ENCODE peak calls at places on chromosomes 4 and X, in ten cellular contexts. U is stomach, J is HCT116, N is gastrocnemius medialis, D is Peyer's patch, P is tibial nerve, V is body of pancreas, I is esophagus squamous epithelium, B is heart left ventricle, G is spleen. A is an unnamed sample.
A peak's percentile ranks its signal among the peaks of the same experiment; 100 is the strongest.

GRCh38 chrX:124594017-124594651 is 247.8 kb downstream of the SH2D1A start:
- DNase-seq in B (no peak), I (no peak), N (no peak), J (no peak), P (no peak), D (no peak), G (no peak), V (no peak), U (no peak), A (peak; percentile 15)

GRCh38 chr4:81493895-81494490 is 22.3 kb upstream of the RASGEF1B start:
- DNase-seq in I (no peak), V (no peak), D (no peak), B (no peak), N (no peak), G (no peak), U (no peak), J (no peak), P (no peak), A (no peak)

GRCh38 chrX:55014897-55015299 is 14.7 kb downstream of the APEX2 start:
- DNase-seq in I (no peak), P (no peak), B (no peak), U (no peak), V (no peak), D (no peak), G (no peak), N (no peak), J (no peak), A (no peak)

GRCh38 chrX:115940888-115941332 is 229.6 kb upstream of the AGTR2 start:
- DNase-seq in P (no peak), N (peak; percentile 19), B (no peak), D (peak; percentile 89), U (peak; percentile 88), I (no peak), G (no peak), J (no peak), V (peak; percentile 92), A (no peak)

GRCh38 chr4:117777721-117778120 is 256.6 kb upstream of the NDST3 start:
- DNase-seq in U (no peak), N (no peak), J (no peak), D (no peak), B (no peak), V (no peak), I (no peak), G (no peak), P (no peak), A (no peak)

GRCh38 chr4:1323635-1324442 is 23.2 kb upstream of the UVSSA start:
- DNase-seq in P (no peak), D (no peak), B (no peak), N (no peak), I (no peak), V (no peak), J (peak; percentile 63), G (peak; percentile 27), U (no peak), A (no peak)

GRCh38 chr4:139076016-139076744 is 60.6 kb downstream of the NOCT start:
- DNase-seq in G (no peak), I (no peak), B (no peak), N (no peak), D (no peak), V (no peak), P (no peak), J (no peak), U (no peak), A (no peak)

GRCh38 chr4:11628093-11628725 is 199.5 kb upstream of the HS3ST1 start:
- DNase-seq in J (peak; percentile 81), V (no peak), G (no peak), P (no peak), B (no peak), U (no peak), N (no peak), I (no peak), D (no peak), A (no peak)

GRCh38 chr4:37758226-37758625 is 68.3 kb upstream of the PGM2 start:
- DNase-seq in U (no peak), B (no peak), J (no peak), V (peak; percentile 35), G (no peak), P (peak; percentile 58), I (no peak), N (no peak), D (no peak), A (no peak)

GRCh38 chr4:189912170-189912569 is 28.5 kb upstream of the FRG1 start:
- DNase-seq in P (no peak), B (no peak), V (no peak), J (no peak), U (no peak), D (no peak), I (no peak), N (no peak), G (no peak), A (no peak)

GRCh38 chr4:131603705-131604104 is 1545.4 kb upstream of the PCDH10 start:
- DNase-seq in U (no peak), D (no peak), P (no peak), N (no peak), J (no peak), I (no peak), V (no peak), G (no peak), B (no peak), A (no peak)

GRCh38 chr4:40838742-40839141 is 89.0 kb downstream of the NSUN7 start:
- DNase-seq in P (no peak), I (no peak), N (no peak), B (no peak), G (no peak), J (no peak), U (no peak), V (no peak), D (no peak), A (no peak)

GRCh38 chr4:40840255-40840984 is 90.7 kb downstream of the NSUN7 start:
- DNase-seq in U (no peak), N (no peak), G (no peak), V (no peak), B (no peak), J (no peak), P (no peak), D (no peak), I (no peak), A (no peak)

GRCh38 chr4:40833212-40833611 is 83.5 kb downstream of the NSUN7 start:
- DNase-seq in B (no peak), J (no peak), G (no peak), U (no peak), V (no peak), D (no peak), I (no peak), N (no peak), P (no peak), A (peak; percentile 4)

GRCh38 chr4:40840985-40841571 is 91.3 kb downstream of the NSUN7 start:
- DNase-seq in P (peak; percentile 76), V (peak; percentile 55), N (peak; percentile 77), G (peak; percentile 90), J (peak; percentile 71), I (no peak), B (peak; percentile 63), U (peak; percentile 74), D (peak; percentile 93), A (peak; percentile 94)

DNA sequence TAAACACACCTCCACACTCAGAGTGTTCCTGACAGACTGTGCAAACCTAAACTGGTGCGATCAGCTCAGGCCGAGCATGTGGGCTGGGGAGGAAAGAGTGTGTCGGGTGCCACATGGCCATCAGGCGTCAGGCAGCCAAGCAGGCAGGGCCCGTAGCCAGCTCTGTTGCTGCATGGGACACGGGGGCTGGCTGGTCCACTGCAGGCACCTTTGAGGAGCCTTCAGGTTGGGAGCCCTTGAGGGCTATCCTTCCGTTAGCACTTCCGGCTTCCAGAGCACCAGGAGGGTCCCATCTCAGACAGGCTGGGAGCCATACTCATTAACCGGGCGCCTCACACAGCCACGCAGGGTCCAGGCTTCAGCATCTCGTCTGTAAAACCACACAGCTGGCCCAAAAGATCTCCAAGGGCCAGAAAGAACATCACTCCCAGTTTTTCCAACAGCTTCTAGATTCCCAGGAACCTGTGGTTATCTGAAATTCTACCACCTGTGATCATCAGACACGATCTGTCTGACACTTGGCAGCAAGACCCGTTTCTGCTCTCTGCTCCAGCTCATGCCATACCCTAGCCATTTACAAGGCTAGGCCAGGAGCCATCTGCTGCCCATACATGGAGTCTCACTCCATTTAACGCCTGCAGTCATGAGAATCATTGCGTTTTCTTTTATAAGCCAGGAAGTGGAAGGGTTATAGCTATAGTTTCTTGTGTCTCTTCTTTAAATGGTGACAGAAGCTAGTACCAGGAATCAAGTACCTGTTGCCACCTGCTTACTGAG is 87.5 kb downstream of the NSUN7 start:
- DNase-seq in V (no peak), J (no peak), N (peak; percentile 41), P (no peak), I (no peak), B (peak; percentile 31), G (no peak), U (no peak), D (no peak), A (peak; percentile 1)
- H3K27ac ChIP-seq in V (no peak overlapping the region), J (no peak overlapping the region), N (peak overlapping the region; percentile 55), P (no peak overlapping the region), I (no peak overlapping the region), B (peak overlapping the region; percentile 38), G (no peak overlapping the region), U (no peak overlapping the region), D (no peak overlapping the region), A (no peak overlapping the region)

GRCh38 chrX:152177497-152178269 is 39.3 kb upstream of the MAGEA10 start:
- DNase-seq in V (no peak), U (no peak), B (no peak), P (no peak), J (no peak), G (no peak), I (no peak), N (no peak), D (no peak), A (no peak)

GRCh38 chrX:152177052-152177451 is 38.7 kb upstream of the MAGEA10 start:
- DNase-seq in J (no peak), P (no peak), G (no peak), D (no peak), U (no peak), V (no peak), B (no peak), N (no peak), I (no peak), A (no peak)
- TF ChIP-seq POLR2A in J (no peak), P (no peak), G (no peak), D (no peak), U (no peak), V (no peak), B (no peak), N (no peak), I (no peak), A (no peak)

DNA sequence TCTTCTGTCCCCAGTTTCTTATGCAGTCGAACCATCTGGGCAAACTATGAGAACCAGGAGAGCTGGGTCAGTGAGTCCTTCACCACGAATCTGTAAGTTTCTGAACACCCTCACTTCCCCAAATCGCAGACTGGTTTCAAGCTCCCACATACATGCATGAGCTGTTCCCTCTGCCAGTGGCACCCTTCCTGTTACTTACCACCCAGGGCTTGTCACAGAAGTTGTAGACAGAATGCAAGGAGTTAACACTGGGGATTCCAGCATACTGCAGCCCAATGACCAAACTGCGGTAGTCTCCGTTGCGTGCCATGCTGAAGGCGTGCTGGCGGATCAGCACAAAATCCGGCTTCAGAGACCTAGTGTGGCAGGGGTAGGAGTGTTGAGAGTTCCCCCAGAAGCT is 14.6 kb downstream of the SYN1 start:
- DNase-seq in D (peak; percentile 24), N (no peak), I (no peak), G (no peak), B (no peak), U (no peak), P (no peak), J (no peak), V (no peak), A (no peak)
- H3K27ac ChIP-seq in D (no peak overlapping the region), N (no peak overlapping the region), I (no peak overlapping the region), G (no peak overlapping the region), B (no peak overlapping the region), U (no peak overlapping the region), P (no peak overlapping the region), J (no peak overlapping the region), V (no peak overlapping the region), A (no peak overlapping the region)

GRCh38 chrX:71254092-71254941 is at the start of gene ZMYM3:
- DNase-seq in D (peak; percentile 91), I (peak; percentile 11), J (peak; percentile 50), G (peak; percentile 94), B (peak; percentile 88), P (peak; percentile 75), N (peak; percentile 85), V (peak; percentile 88), U (peak; percentile 86), A (peak; percentile 89)
- TF ChIP-seq POLR2A in D (peak; percentile 33), I (no peak), J (no peak), G (peak; percentile 27), B (no peak), P (no peak), N (peak; percentile 53), V (peak; percentile 53), U (no peak), A (no peak)

A was measured in testis.